ENCODE peak calls at places on chromosome 3, in five cellular contexts. V, K, F, D and T are unnamed samples.

GRCh38 chr3:81696090-81696489 is 65.4 kb downstream of the GBE1 start:
- DNase-seq in V (no peak), K (no peak), F (no peak), D (no peak), T (no peak)

GRCh38 chr3:170802164-170803151 is 67.5 kb downstream of the RPL22L1 start:
- DNase-seq in F (peak; percentile 98), D (no peak), K (no peak), V (peak; percentile 94), T (peak; percentile 85)

GRCh38 chr3:37086918-37087317 is 87.5 kb downstream of the LRRFIP2 start:
- DNase-seq in F (peak; percentile 13), K (no peak), V (no peak), D (no peak), T (no peak)

GRCh38 chr3:58333206-58334012 is 717 bp downstream of the PXK start:
- DNase-seq in V (peak; percentile 42), D (peak; percentile 10), F (peak; percentile 18), K (no peak), T (peak; percentile 51)

GRCh38 chr3:52509753-52510328 is 14.7 kb downstream of the STAB1 start:
- DNase-seq in V (no peak), F (no peak), K (no peak), D (no peak), T (no peak)

GRCh38 chr3:183252973-183253363 is at the start of gene B3GNT5:
- DNase-seq in K (peak; percentile 83), D (no peak), F (no peak), V (peak; percentile 33), T (peak; percentile 35)

GRCh38 chr3:107525954-107526305 is 3.2 kb downstream of the BBX start:
- DNase-seq in D (no peak), F (no peak), V (no peak), K (no peak), T (peak; percentile 4)

GRCh38 chr3:42721690-42722089 is 19.1 kb upstream of the HHATL start:
- DNase-seq in K (no peak), F (no peak), V (no peak), D (no peak), T (no peak)

GRCh38 chr3:66432767-66433521 is 67.9 kb downstream of the LRIG1 start:
- DNase-seq in K (no peak), V (no peak), D (no peak), F (no peak), T (peak; percentile 16)